ENCODE peak calls at places on chromosomes 1 and 21, in eight cellular contexts. J is mammary epithelial cell; T is heart right ventricle; D is tibial nerve; V is stomach; B is CD8-positive, alpha-beta memory T cell; R is ovary; Z is effector memory CD4-positive, alpha-beta T cell. O is an unnamed sample.

GRCh38 chr1:160868141-160868540 is 5.5 kb upstream of the CD244 start:
- DNase-seq in J (peak; percentile 6), T (no peak), D (no peak), V (no peak), B (no peak), R (no peak), Z (no peak), O (no peak)

GRCh38 chr1:203323587-203323986 is 18.3 kb downstream of the BTG2 start:
- DNase-seq in J (no peak), T (no peak), D (peak; percentile 44), V (no peak), B (no peak), R (no peak), Z (no peak), O (no peak)

GRCh38 chr1:160724445-160725242 is 13.0 kb upstream of the CD48 start:
- DNase-seq in J (peak; percentile 56), T (no peak), D (no peak), V (no peak), B (no peak), R (no peak), Z (no peak), O (no peak)

GRCh38 chr1:36087233-36088123 is 1.2 kb upstream of the ADPRS start:
- DNase-seq in J (no peak), T (no peak), D (no peak), V (peak; percentile 21), B (no peak), R (no peak), Z (no peak), O (no peak)

GRCh38 chr1:98452162-98452561 is 209.4 kb upstream of the SNX7 start:
- DNase-seq in J (no peak), T (no peak), D (no peak), V (no peak), B (no peak), R (no peak), Z (no peak), O (no peak)

GRCh38 chr1:208524376-208524775 is 280.2 kb upstream of the PLXNA2 start:
- DNase-seq in J (peak; percentile 45), T (no peak), D (no peak), V (no peak), B (no peak), R (no peak), Z (no peak), O (no peak)

GRCh38 chr21:42630626-42631025 is 22.8 kb upstream of the PDE9A start:
- DNase-seq in J (no peak), T (no peak), D (no peak), V (no peak), B (no peak), R (no peak), Z (no peak), O (no peak)

GRCh38 chr21:24076179-24076578 is 1531.1 kb downstream of the MRPL39 start:
- DNase-seq in J (no peak), T (no peak), D (no peak), V (no peak), B (no peak), R (no peak), Z (no peak), O (no peak)

GRCh38 chr1:18951416-18951815 is 5.1 kb downstream of the IFFO2 start:
- DNase-seq in J (no peak), T (no peak), D (no peak), V (no peak), B (no peak), R (no peak), Z (no peak), O (peak; percentile 52)

GRCh38 chr1:186643600-186643999 is 36.6 kb downstream of the PTGS2 start:
- DNase-seq in J (peak; percentile 63), T (no peak), D (no peak), V (no peak), B (no peak), R (no peak), Z (no peak), O (no peak)

GRCh38 chr1:8023287-8023994 is 2.7 kb downstream of the ERRFI1 start:
- DNase-seq in J (no peak), T (no peak), D (no peak), V (no peak), B (no peak), R (no peak), Z (no peak), O (no peak)

GRCh38 chr1:214463596-214463995 is 87.8 kb downstream of the PTPN14 start:
- DNase-seq in J (no peak), T (no peak), D (no peak), V (no peak), B (no peak), R (no peak), Z (no peak), O (no peak)

GRCh38 chr21:45631540-45631939 is 12.0 kb upstream of the PCBP3 start:
- DNase-seq in J (no peak), T (no peak), D (no peak), V (no peak), B (no peak), R (no peak), Z (no peak), O (no peak)

GRCh38 chr1:162349635-162350330 is 26.9 kb downstream of the SPATA46 start:
- DNase-seq in J (peak; percentile 77), T (no peak), D (no peak), V (no peak), B (no peak), R (no peak), Z (no peak), O (no peak)

GRCh38 chr1:39979654-39980053 is 24.7 kb downstream of the MFSD2A start:
- DNase-seq in J (no peak), T (no peak), D (no peak), V (no peak), B (no peak), R (no peak), Z (no peak), O (no peak)

GRCh38 chr1:7755448-7755847 is 15.6 kb upstream of the VAMP3 start:
- DNase-seq in J (no peak), T (no peak), D (no peak), V (no peak), B (no peak), R (no peak), Z (no peak), O (peak; percentile 24)

GRCh38 chr1:31834501-31834900 is 18.7 kb upstream of the SPOCD1 start:
- DNase-seq in J (no peak), T (no peak), D (no peak), V (no peak), B (no peak), R (no peak), Z (no peak), O (no peak)

GRCh38 chr1:10556430-10557005 is 81.8 kb downstream of the PEX14 start:
- DNase-seq in J (no peak), T (no peak), D (no peak), V (no peak), B (no peak), R (no peak), Z (no peak), O (no peak)
- H3K27me3 ChIP-seq in J (no peaks in the 10 kb centered on the region), T (no peaks in the 10 kb centered on the region), D (no peaks in the 10 kb centered on the region), V (no peaks in the 10 kb centered on the region), B (no peaks in the 10 kb centered on the region), R (no peaks in the 10 kb centered on the region), Z (no peaks in the 10 kb centered on the region), O (no peaks in the 10 kb centered on the region)

GRCh38 chr1:63319069-63320023 is 3.0 kb upstream of the FOXD3 start:
- DNase-seq in J (no peak), T (no peak), D (no peak), V (no peak), B (no peak), R (no peak), Z (no peak), O (no peak)

GRCh38 chr1:63321061-63321787 is 1.1 kb upstream of the FOXD3 start:
- DNase-seq in J (no peak), T (no peak), D (no peak), V (no peak), B (no peak), R (no peak), Z (no peak), O (no peak)

GRCh38 chr1:63321788-63322247 is 549 bp upstream of the FOXD3 start:
- DNase-seq in J (no peak), T (no peak), D (no peak), V (no peak), B (no peak), R (no peak), Z (no peak), O (peak; percentile 29)

GRCh38 chr1:63318255-63319068 is 3.9 kb upstream of the FOXD3 start:
- DNase-seq in J (no peak), T (no peak), D (no peak), V (no peak), B (no peak), R (no peak), Z (no peak), O (no peak)

DNA sequence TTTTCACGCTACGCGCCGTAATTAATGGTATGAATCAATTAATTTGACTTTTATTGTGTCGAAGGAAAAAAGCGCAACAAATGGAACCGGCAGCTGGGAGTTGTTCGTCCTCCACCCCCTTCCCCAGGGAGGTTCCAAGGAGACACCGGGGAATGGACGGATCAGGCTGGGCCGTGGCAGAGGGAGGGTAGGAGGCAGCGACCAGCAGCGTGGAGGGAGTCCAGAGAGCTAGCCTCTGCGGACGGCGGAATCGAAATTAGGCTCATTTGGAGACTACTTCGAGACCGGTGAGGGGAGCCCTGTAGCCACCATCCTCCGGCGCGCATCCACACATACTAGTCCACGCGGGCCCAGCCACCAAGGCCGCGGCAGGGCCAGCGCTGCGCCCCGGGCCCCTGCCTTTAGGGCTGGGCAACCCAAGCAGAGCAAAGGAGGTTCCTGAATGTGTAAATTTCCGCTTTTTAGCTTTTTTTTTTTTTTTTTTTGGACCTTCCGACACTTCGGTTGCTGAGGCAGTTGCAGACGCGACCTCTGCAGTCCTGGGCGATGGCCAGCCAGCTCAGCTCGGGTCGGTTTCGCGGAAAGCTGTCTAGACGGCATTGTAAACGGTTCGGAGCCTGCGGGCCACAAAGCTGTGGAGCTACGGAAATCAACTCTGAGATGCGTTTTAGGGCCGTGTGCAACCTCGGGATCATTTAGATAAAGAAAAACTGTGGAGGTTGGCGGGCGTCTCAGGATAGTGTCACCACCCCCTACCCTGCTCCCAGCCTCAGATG is 2.2 kb upstream of the FOXD3 start:
- DNase-seq in J (no peak), T (no peak), D (no peak), V (no peak), B (no peak), R (no peak), Z (no peak), O (no peak)
- H3K27me3 ChIP-seq in J (peaks cover 65% of the 10 kb centered on the region), T (peaks cover 98% of the 10 kb centered on the region), D (peaks cover 6% of the 10 kb centered on the region), V (peaks cover 100% of the 10 kb centered on the region), B (peaks cover 64% of the 10 kb centered on the region), R (peaks cover 13% of the 10 kb centered on the region), Z (peaks cover 86% of the 10 kb centered on the region), O (peaks cover 39% of the 10 kb centered on the region)

GRCh38 chr1:1068374-1069060 is 5.6 kb downstream of the RNF223 start:
- DNase-seq in J (peak; percentile 35), T (no peak), D (no peak), V (peak; percentile 91), B (peak; percentile 54), R (no peak), Z (peak; percentile 40), O (peak; percentile 54)
- H3K27me3 ChIP-seq in J (no peaks in the 10 kb centered on the region), T (peaks cover 66% of the 10 kb centered on the region), D (no peaks in the 10 kb centered on the region), V (peaks cover 89% of the 10 kb centered on the region), B (no peaks in the 10 kb centered on the region), R (no peaks in the 10 kb centered on the region), Z (peaks cover 9% of the 10 kb centered on the region), O (no peaks in the 10 kb centered on the region)

DNA sequence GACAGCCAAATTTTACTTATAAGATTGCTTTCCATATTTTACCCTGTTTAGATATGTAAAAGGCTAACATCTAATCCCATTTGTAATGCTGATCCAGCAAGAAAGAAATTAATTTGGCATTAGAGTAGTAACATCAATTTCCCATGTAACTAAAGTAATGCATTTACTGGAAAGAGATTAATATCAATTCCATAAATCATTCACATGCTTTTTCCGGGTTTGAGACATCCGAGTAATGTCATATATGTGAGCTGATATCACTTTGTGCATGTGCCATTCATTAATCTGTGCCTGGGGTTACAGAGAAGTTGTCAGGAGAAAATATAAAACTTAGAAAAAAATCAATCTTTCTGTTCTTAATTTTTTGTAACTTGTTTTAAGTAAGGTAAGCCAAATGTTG is 206.1 kb downstream of the AGBL4 start:
- DNase-seq in J (no peak), T (no peak), D (no peak), V (no peak), B (no peak), R (no peak), Z (no peak), O (no peak)
- H3K27me3 ChIP-seq in J (no peaks in the 10 kb centered on the region), T (no peaks in the 10 kb centered on the region), D (no peaks in the 10 kb centered on the region), V (no peaks in the 10 kb centered on the region), B (no peaks in the 10 kb centered on the region), R (no peaks in the 10 kb centered on the region), Z (no peaks in the 10 kb centered on the region), O (no peaks in the 10 kb centered on the region)

O was measured in CD4-positive, CD25-positive, alpha-beta regulatory T cell.